ENCODE peak calls at places on chromosomes 6 and 20, in seven cellular contexts. A, I, K, M, S, O and B are unnamed samples.

GRCh38 chr6:167140589-167141474 is 16.9 kb downstream of the GPR31 start:
- DNase-seq in A (no peak), I (no peak), K (no peak), M (no peak), S (peak; percentile 37), O (peak; percentile 42), B (no peak)

GRCh38 chr6:7568021-7568420 is 22.0 kb upstream of the SNRNP48 start:
- DNase-seq in A (no peak), I (no peak), K (no peak), M (no peak), S (no peak), O (no peak), B (no peak)

GRCh38 chr6:130355572-130355971 is 10.2 kb upstream of the TMEM200A start:
- DNase-seq in A (no peak), I (no peak), K (no peak), M (no peak), S (no peak), O (no peak), B (no peak)

GRCh38 chr20:1841554-1842140 is 53.6 kb upstream of the SIRPA start:
- DNase-seq in A (no peak), I (no peak), K (no peak), M (no peak), S (no peak), O (peak; percentile 35), B (no peak)

GRCh38 chr20:4443016-4443415 is 278.7 kb upstream of the PRND start:
- DNase-seq in A (no peak), I (peak; percentile 31), K (no peak), M (no peak), S (no peak), O (no peak), B (no peak)

GRCh38 chr20:62752671-62753501 is 43.4 kb upstream of the MRGBP start:
- DNase-seq in A (no peak), I (no peak), K (no peak), M (no peak), S (no peak), O (no peak), B (no peak)

GRCh38 chr6:33075568-33076405 is at the start of gene HLA-DPB1:
- DNase-seq in A (no peak), I (peak; percentile 59), K (no peak), M (no peak), S (no peak), O (no peak), B (no peak)

GRCh38 chr20:20410678-20411077 is 42.8 kb downstream of the INSM1 start:
- DNase-seq in A (no peak), I (no peak), K (no peak), M (peak; percentile 75), S (no peak), O (peak; percentile 57), B (peak; percentile 88)

GRCh38 chr20:2700913-2701620 is 8.5 kb downstream of the EBF4 start:
- DNase-seq in A (no peak), I (no peak), K (no peak), M (no peak), S (no peak), O (no peak), B (peak; percentile 68)

GRCh38 chr6:124530926-124531325 is 431.3 kb upstream of the RNF217 start:
- DNase-seq in A (no peak), I (no peak), K (no peak), M (no peak), S (no peak), O (no peak), B (no peak)

GRCh38 chr6:1603708-1604346 is 5.9 kb upstream of the FOXC1 start:
- DNase-seq in A (no peak), I (peak; percentile 33), K (no peak), M (no peak), S (no peak), O (no peak), B (peak; percentile 47)

GRCh38 chr6:41337709-41338108 is 2.3 kb downstream of the NCR2 start:
- DNase-seq in A (no peak), I (no peak), K (no peak), M (no peak), S (no peak), O (no peak), B (no peak)

GRCh38 chr6:150319924-150320323 is 48.9 kb upstream of the IYD start:
- DNase-seq in A (no peak), I (no peak), K (no peak), M (no peak), S (no peak), O (no peak), B (no peak)
- H3K27ac ChIP-seq in A (no peak overlapping the region), I (no peak overlapping the region), K (no peak overlapping the region), M (no peak overlapping the region), S (no peak overlapping the region), O (no peak overlapping the region), B (no peak overlapping the region)

GRCh38 chr6:17159240-17159639 is 57.4 kb downstream of the STMND1 start:
- DNase-seq in A (no peak), I (no peak), K (no peak), M (no peak), S (no peak), O (peak; percentile 47), B (no peak)

GRCh38 chr6:17156112-17156921 is 54.5 kb downstream of the STMND1 start:
- DNase-seq in A (peak; percentile 44), I (peak; percentile 88), K (no peak), M (peak; percentile 35), S (peak; percentile 53), O (peak; percentile 76), B (peak; percentile 84)

GRCh38 chr6:17157617-17158016 is 55.8 kb downstream of the STMND1 start:
- DNase-seq in A (no peak), I (no peak), K (no peak), M (no peak), S (no peak), O (no peak), B (no peak)

GRCh38 chr6:17152703-17153102 is 50.9 kb downstream of the STMND1 start:
- DNase-seq in A (no peak), I (no peak), K (no peak), M (no peak), S (no peak), O (no peak), B (no peak)

GRCh38 chr6:17156966-17157365 is 55.1 kb downstream of the STMND1 start:
- DNase-seq in A (no peak), I (no peak), K (no peak), M (no peak), S (no peak), O (no peak), B (no peak)
- H3K27ac ChIP-seq in A (no peak overlapping the region), I (no peak overlapping the region), K (no peak overlapping the region), M (no peak overlapping the region), S (no peak overlapping the region), O (no peak overlapping the region), B (no peak overlapping the region)

GRCh38 chr6:170136541-170137175 is 154.2 kb downstream of the DLL1 start:
- DNase-seq in A (no peak), I (no peak), K (no peak), M (peak; percentile 19), S (no peak), O (no peak), B (peak; percentile 23)
- H3K27ac ChIP-seq in A (no peak overlapping the region), I (no peak overlapping the region), K (no peak overlapping the region), M (no peak overlapping the region), S (peak overlapping the region; percentile 56), O (peak overlapping the region; percentile 42), B (no peak overlapping the region)

GRCh38 chr6:9647599-9647998 is 767.3 kb downstream of the TFAP2A start:
- DNase-seq in A (no peak), I (no peak), K (no peak), M (no peak), S (no peak), O (no peak), B (no peak)
- H3K27ac ChIP-seq in A (no peak overlapping the region), I (no peak overlapping the region), K (no peak overlapping the region), M (no peak overlapping the region), S (no peak overlapping the region), O (no peak overlapping the region), B (no peak overlapping the region)

DNA sequence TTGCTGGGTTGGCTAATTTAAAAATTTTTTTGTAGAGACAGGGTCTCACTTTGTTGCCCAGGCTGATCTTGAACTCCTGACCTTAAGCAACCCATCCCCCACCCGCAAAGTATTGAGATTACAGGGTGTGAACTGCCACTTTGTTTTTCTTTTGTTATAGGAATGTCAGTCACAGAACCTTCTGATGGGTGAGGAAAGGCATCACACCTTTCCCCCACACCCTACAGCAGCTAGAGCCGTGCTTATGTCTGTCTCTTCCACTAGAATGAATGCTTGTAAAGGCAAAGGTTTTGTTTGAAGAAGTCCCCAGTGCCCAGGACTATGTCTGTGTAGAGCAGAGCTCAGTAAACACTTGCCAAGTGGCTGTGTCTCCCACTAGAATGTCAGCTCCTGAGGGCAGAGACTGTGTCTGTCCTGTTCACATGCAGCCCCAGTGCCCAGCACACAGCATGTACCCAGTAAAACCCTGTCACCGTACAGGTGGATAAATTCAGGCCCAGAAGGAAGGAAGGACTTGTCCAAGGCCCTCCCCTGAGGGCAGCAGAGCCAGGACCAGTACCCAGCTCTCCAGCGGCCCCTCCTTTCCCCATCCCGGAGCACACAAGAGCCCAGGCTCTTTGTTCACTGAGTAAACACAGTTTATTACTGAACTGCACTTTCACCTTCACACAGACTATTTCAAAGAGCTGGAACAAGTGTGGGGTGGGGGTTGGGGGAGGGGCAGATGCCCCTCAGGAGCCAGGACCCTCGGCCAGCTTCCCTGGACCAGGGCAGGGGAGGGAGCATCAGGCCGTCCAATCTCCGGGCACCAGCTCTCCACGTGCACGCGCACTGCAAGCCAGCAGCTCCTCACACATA is 26.4 kb downstream of the COX4I2 start:
- DNase-seq in A (no peak), I (peak; percentile 32), K (no peak), M (no peak), S (no peak), O (peak; percentile 77), B (peak; percentile 83)
- H3K27ac ChIP-seq in A (no peak overlapping the region), I (peak overlapping the region; percentile 2), K (peak overlapping the region; percentile 84), M (no peak overlapping the region), S (peak overlapping the region; percentile 81), O (peak overlapping the region; percentile 88), B (peak overlapping the region; percentile 61)

DNA sequence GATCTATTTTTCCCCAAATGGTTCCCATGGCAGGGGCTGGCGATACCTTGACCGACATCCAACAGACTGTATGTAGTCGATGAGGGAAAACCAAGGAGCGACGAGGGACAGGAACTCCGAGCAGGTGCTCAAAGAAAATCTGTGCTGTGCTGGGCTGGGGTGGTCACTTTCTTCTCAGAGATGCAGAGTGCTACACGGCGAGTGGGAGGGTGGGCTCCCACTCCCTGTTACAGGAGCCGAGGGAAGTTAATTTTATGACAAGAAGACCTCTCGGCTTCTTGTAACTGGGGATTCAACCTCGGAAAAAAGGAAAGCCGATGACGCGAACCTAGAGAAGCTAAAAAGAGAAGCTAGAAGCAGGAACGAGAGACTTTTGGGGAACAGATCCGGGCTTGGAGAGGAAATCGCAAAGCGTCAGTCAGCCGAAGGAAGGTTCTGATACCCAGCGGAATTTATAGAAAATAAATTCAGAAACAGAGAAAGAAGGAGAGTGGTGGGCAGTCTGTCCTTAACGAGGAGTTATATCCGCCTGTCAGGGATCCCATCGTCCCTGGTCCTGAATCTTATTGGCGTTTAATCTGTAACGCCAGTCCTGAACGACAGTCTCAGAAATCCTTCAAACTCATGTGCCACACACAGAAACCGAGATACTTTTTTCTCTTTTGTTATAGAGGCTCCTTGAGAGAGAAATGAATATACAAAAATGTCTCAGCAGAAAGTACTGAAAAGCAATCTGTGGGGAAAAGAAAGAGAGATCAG is 84.6 kb upstream of the ZNF322 start:
- DNase-seq in A (no peak), I (no peak), K (no peak), M (peak; percentile 39), S (no peak), O (no peak), B (peak; percentile 68)
- H3K27ac ChIP-seq in A (no peak overlapping the region), I (no peak overlapping the region), K (no peak overlapping the region), M (no peak overlapping the region), S (no peak overlapping the region), O (no peak overlapping the region), B (no peak overlapping the region)